ENCODE peak calls at places on chromosome 20, in four cellular contexts. W is tibial nerve, A is IMR-90, N is transverse colon. K is an unnamed sample.

GRCh38 chr20:49701313-49701731 is 12.4 kb downstream of the B4GALT5 start:
- DNase-seq in W (no peak), N (no peak), A (peak), K (peak)

GRCh38 chr20:22577515-22578220 is 6.7 kb downstream of the FOXA2 start:
- DNase-seq in A (no peak), W (no peak), N (peak), K (no peak)

GRCh38 chr20:831956-832355 is 1.6 kb upstream of the FAM110A start:
- DNase-seq in N (no peak), A (no peak), W (no peak), K (no peak)

GRCh38 chr20:2237059-2237458 is 58.7 kb upstream of the TGM3 start:
- DNase-seq in N (peak), W (peak), A (peak), K (no peak)

GRCh38 chr20:52054123-52054522 is 137.5 kb downstream of the ZFP64 start:
- DNase-seq in N (peak), A (no peak), W (no peak), K (no peak)

GRCh38 chr20:38260378-38261053 is at the start of gene KIAA1755:
- DNase-seq in N (no peak), A (no peak), W (no peak), K (no peak)

GRCh38 chr20:63223121-63223825 is 7.3 kb upstream of the YTHDF1 start:
- DNase-seq in A (peak), N (peak), W (peak), K (peak)

GRCh38 chr20:44805991-44806729 is 4.2 kb downstream of the RIMS4 start:
- DNase-seq in A (peak), W (peak), N (no peak), K (no peak)

GRCh38 chr20:20367681-20368413 is at the start of gene INSM1:
- DNase-seq in A (no peak), W (no peak), N (no peak), K (no peak)

GRCh38 chr20:56088381-56088780 is 83.1 kb upstream of the CBLN4 start:
- DNase-seq in A (no peak), N (no peak), W (no peak), K (no peak)

GRCh38 chr20:60565093-60565492 is 606.9 kb downstream of the CDH26 start:
- DNase-seq in W (no peak), N (no peak), A (no peak), K (no peak)

GRCh38 chr20:62766716-62767115 is 29.6 kb upstream of the MRGBP start:
- DNase-seq in A (no peak), N (peak), W (no peak), K (no peak)

GRCh38 chr20:4476903-4477302 is 244.8 kb upstream of the PRND start:
- DNase-seq in A (no peak), N (no peak), W (no peak), K (no peak)

GRCh38 chr20:10733122-10733521 is 59.3 kb upstream of the JAG1 start:
- DNase-seq in A (peak), W (no peak), N (no peak), K (peak)

GRCh38 chr20:60092729-60093128 is 134.5 kb downstream of the CDH26 start:
- DNase-seq in W (no peak), A (no peak), N (no peak), K (no peak)

DNA sequence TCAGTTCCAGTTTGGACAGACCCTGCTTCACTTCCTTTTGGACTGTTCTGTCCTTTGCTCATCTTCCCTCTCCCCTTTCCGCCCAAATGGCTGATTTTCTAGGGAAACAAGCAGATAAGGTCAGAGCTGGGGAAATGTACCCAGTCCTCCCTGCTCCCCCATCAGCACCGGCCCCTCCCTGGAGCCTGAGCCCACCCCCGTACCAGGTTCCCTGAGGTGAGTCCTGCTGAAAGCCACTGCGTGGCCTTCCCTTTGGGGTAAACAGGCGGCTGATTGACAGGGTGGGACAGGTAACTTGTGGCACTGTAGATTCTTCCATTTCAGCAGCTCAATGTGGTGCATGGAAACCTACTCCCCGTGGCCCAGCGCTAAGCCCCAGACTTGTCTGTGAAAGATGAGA is 70.5 kb downstream of the NPEPL1 start:
- DNase-seq in A (no peak), N (no peak), W (no peak), K (no peak)
- TF ChIP-seq POLR2A in A (no peak), N (no peak), W (no peak), K (no peak)

DNA sequence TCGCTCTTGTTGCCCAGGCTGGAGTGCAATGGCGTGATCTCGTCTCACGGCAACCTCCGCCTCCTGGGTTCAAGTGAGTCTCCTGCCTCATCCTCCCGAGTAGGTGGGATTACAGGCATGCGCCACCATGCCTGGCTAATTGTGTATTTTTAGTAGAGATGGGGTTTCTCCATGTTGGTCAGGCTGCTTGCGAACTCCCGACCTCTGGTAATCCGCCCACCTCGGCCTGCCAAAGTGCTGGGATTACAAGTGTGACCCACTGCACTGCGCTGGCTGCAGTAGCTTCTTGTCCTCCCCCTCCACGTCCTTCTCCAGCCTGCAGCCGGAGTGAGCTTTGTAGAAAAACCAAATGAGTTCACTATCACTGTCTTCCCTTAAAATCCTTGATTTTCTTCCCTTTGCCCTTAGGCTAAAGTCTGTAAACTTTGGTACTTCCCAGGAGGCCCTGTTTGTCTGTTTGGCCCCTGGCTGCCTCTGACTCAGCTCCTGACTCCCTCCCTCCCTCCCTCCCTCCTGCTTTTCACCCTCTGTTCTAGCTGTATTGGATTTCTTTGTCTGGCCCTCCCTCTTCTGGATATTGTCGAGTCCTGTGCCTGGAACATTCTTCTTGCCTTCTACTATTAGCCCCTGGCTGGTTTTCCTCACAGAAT is 12.9 kb downstream of the PARD6B start:
- DNase-seq in N (peak), A (peak), W (peak), K (peak)
- TF ChIP-seq POLR2A in N (no peak), A (no peak), W (no peak), K (no peak)

DNA sequence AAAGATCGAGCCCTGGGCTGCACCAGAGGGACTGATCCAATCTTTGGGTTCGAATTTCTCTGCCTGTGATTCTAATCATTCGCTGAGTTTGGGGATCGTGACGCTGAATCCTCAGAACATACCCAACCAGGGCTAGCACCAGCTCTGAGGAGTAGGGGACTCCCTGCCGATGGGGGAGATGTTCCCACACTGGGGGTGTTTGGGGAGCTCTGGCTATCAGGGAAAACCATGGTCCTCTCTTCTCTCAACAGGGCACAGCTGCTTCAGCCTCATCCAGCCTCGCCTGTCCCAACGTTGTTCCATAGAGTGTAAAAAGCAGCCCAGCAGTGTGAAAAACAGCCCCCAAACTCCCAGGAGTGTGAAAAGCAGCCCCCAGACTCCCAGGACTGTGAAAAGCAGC is 136.6 kb downstream of the ANKRD60 start:
- DNase-seq in A (no peak), N (no peak), W (no peak), K (no peak)
- TF ChIP-seq POLR2A in A (no peak), N (no peak), W (no peak), K (no peak)

DNA sequence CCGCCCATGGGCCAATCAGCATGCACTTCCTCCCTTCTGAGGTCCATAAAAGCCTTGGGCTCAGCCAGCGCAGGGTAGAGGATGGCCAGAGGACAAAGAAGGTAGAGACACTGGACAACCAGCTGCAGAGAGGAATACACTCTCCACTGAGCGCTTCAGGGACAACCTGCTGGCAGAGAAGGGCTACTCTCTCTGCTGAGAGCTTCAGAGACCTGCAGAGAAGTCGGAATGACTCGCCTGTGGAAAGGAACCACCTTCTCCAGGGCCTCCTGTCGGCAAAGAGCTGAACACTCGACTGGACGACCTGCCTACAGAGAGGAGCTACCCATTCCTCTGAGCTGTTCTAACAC is 31.4 kb upstream of the SLA2 start:
- DNase-seq in A (no peak), N (no peak), W (no peak), K (no peak)
- TF ChIP-seq POLR2A in A (no peak), N (no peak), W (no peak), K (no peak)

K was measured in erythroblast.